ENCODE peak calls at places on chromosome 2, in four cellular contexts. N is GM03348, L is Calu3, C is mesenteric fat pad. T is an unnamed sample.

GRCh38 chr2:88329815-88330603 is 122.5 kb downstream of the FOXI3 start:
- DNase-seq in N (no peak), L (peak; percentile 83), C (no peak), T (peak; percentile 75)

GRCh38 chr2:231058761-231059550 is 2.3 kb downstream of the PSMD1 start:
- DNase-seq in N (no peak), L (no peak), C (no peak), T (no peak)

GRCh38 chr2:149291881-149292280 is 38.5 kb upstream of the LYPD6 start:
- DNase-seq in N (no peak), L (no peak), C (no peak), T (no peak)

GRCh38 chr2:231124833-231125232 is at the start of gene HTR2B:
- DNase-seq in N (no peak), L (no peak), C (no peak), T (no peak)

GRCh38 chr2:169129703-169130243 is 60.4 kb downstream of the DHRS9 start:
- DNase-seq in N (no peak), L (no peak), C (no peak), T (no peak)

GRCh38 chr2:177983183-177983788 is 89.3 kb downstream of the PDE11A start:
- DNase-seq in N (peak; percentile 73), L (peak; percentile 43), C (no peak), T (peak; percentile 59)

GRCh38 chr2:224922142-224922727 is 120.0 kb downstream of the DOCK10 start:
- DNase-seq in N (no peak), L (no peak), C (no peak), T (peak; percentile 25)

GRCh38 chr2:20157606-20157970 is 67.3 kb downstream of the SDC1 start:
- DNase-seq in N (no peak), L (no peak), C (no peak), T (no peak)

GRCh38 chr2:215556979-215557378 is 121.1 kb upstream of the FN1 start:
- DNase-seq in N (no peak), L (no peak), C (no peak), T (peak; percentile 35)

GRCh38 chr2:38039111-38039510 is 36.8 kb downstream of the CYP1B1 start:
- DNase-seq in N (peak; percentile 56), L (no peak), C (no peak), T (no peak)

GRCh38 chr2:38462121-38462634 is 85.1 kb upstream of the ATL2 start:
- DNase-seq in N (peak; percentile 89), L (peak; percentile 76), C (no peak), T (peak; percentile 98)

GRCh38 chr2:219475697-219476604 is 22.7 kb upstream of the GMPPA start:
- DNase-seq in N (peak; percentile 88), L (peak; percentile 89), C (no peak), T (peak; percentile 56)

GRCh38 chr2:218547511-218547910 is 20.6 kb downstream of the USP37 start:
- DNase-seq in N (no peak), L (no peak), C (no peak), T (no peak)

GRCh38 chr2:35503738-35504160 is 851.8 kb upstream of the CRIM1 start:
- DNase-seq in N (no peak), L (no peak), C (no peak), T (peak; percentile 77)

GRCh38 chr2:121524650-121525425 is 5.8 kb upstream of the RNU4ATAC start:
- DNase-seq in N (no peak), L (no peak), C (no peak), T (no peak)

GRCh38 chr2:112836695-112837117 is at the start of gene IL1B:
- DNase-seq in N (peak; percentile 80), L (no peak), C (no peak), T (peak; percentile 81)

GRCh38 chr2:228828397-228828796 is 442.7 kb downstream of the PID1 start:
- DNase-seq in N (no peak), L (no peak), C (no peak), T (no peak)

GRCh38 chr2:72237549-72237948 is 89.9 kb upstream of the CYP26B1 start:
- DNase-seq in N (no peak), L (no peak), C (no peak), T (no peak)

GRCh38 chr2:16632615-16633014 is 33.0 kb downstream of the CYRIA start:
- DNase-seq in N (no peak), L (no peak), C (no peak), T (no peak)

GRCh38 chr2:98378901-98379300 is 32.6 kb downstream of the CNGA3 start:
- DNase-seq in N (peak; percentile 68), L (no peak), C (no peak), T (peak; percentile 67)

GRCh38 chr2:99488999-99489757 is 639 bp downstream of the REV1 start:
- DNase-seq in N (peak; percentile 84), L (peak; percentile 57), C (peak; percentile 91), T (peak; percentile 23)

GRCh38 chr2:98479959-98480524 is 35.4 kb downstream of the INPP4A start:
- DNase-seq in N (peak; percentile 79), L (peak; percentile 70), C (peak; percentile 88), T (peak; percentile 66)

GRCh38 chr2:28640263-28640907 is 111.2 kb upstream of the PPP1CB start:
- DNase-seq in N (no peak), L (no peak), C (peak; percentile 78), T (no peak)

GRCh38 chr2:43073373-43073772 is 153.0 kb downstream of the ZFP36L2 start:
- DNase-seq in N (peak; percentile 42), L (no peak), C (peak; percentile 62), T (peak; percentile 66)

GRCh38 chr2:955829-956731 is 5.4 kb downstream of the SNTG2 start:
- DNase-seq in N (no peak), L (no peak), C (no peak), T (no peak)

GRCh38 chr2:38105911-38106310 is 30.0 kb upstream of the CYP1B1 start:
- DNase-seq in N (no peak), L (no peak), C (no peak), T (no peak)

GRCh38 chr2:73907840-73908452 is 15.1 kb downstream of the ACTG2 start:
- DNase-seq in N (no peak), L (peak; percentile 28), C (peak; percentile 64), T (peak; percentile 77)

GRCh38 chr2:204669386-204669785 is 124.1 kb downstream of the PARD3B start:
- DNase-seq in N (no peak), L (no peak), C (no peak), T (no peak)

GRCh38 chr2:176637497-176638166 is 368.4 kb downstream of the MTX2 start:
- DNase-seq in N (peak; percentile 90), L (peak; percentile 63), C (peak; percentile 91), T (peak; percentile 79)

GRCh38 chr2:168478206-168478605 is 22.1 kb downstream of the CERS6 start:
- DNase-seq in N (no peak), L (no peak), C (no peak), T (no peak)

GRCh38 chr2:12254280-12254860 is 462.4 kb upstream of the TRIB2 start:
- DNase-seq in N (no peak), L (no peak), C (no peak), T (no peak)

GRCh38 chr2:43175187-43175490 is 51.3 kb downstream of the ZFP36L2 start:
- DNase-seq in N (no peak), L (no peak), C (no peak), T (no peak)

GRCh38 chr2:172480301-172481218 is 53.2 kb downstream of the ITGA6 start:
- DNase-seq in N (peak; percentile 31), L (no peak), C (no peak), T (no peak)

GRCh38 chr2:48767330-48767729 is 11.8 kb upstream of the LHCGR start:
- DNase-seq in N (no peak), L (no peak), C (no peak), T (no peak)

GRCh38 chr2:164756773-164757172 is 84.8 kb downstream of the COBLL1 start:
- DNase-seq in N (no peak), L (no peak), C (no peak), T (no peak)

GRCh38 chr2:172955587-172955986 is 120.1 kb upstream of the MAP3K20 start:
- DNase-seq in N (no peak), L (no peak), C (no peak), T (no peak)

GRCh38 chr2:200396726-200397348 is 90.3 kb downstream of the SPATS2L start:
- DNase-seq in N (no peak), L (no peak), C (no peak), T (no peak)

GRCh38 chr2:68980956-68981355 is 6.5 kb downstream of the GKN1 start:
- DNase-seq in N (no peak), L (no peak), C (no peak), T (peak; percentile 36)

T was measured in HT1080.